ENCODE peak calls at places on chromosomes 16 and 17, in four cellular contexts. E is CD4-positive, alpha-beta memory T cell; A is ELF-1; S is kidney tubule cell. X is an unnamed sample.

GRCh38 chr17:17019891-17020456 is 22.3 kb upstream of the MPRIP start:
- DNase-seq in A (no peak), E (no peak), S (no peak), X (peak)

GRCh38 chr16:79463839-79464238 is 136.7 kb downstream of the MAF start:
- DNase-seq in S (no peak), A (no peak), E (no peak), X (no peak)

GRCh38 chr17:12790806-12791148 is 1.5 kb downstream of the ARHGAP44 start:
- DNase-seq in E (no peak), A (peak), S (peak), X (no peak)

GRCh38 chr17:75031972-75032895 is 14.5 kb downstream of the ATP5PD start:
- DNase-seq in A (no peak), S (peak), E (peak), X (peak)

GRCh38 chr17:82835122-82835521 is 4.7 kb downstream of the ZNF750 start:
- DNase-seq in E (no peak), A (no peak), S (no peak), X (peak)

GRCh38 chr16:67542464-67542863 is 13.8 kb downstream of the RIPOR1 start:
- DNase-seq in S (peak), E (peak), A (peak), X (no peak)

GRCh38 chr16:90019543-90020259 is 445 bp upstream of the DBNDD1 start:
- DNase-seq in E (peak), A (peak), S (peak), X (no peak)

GRCh38 chr16:54923055-54923473 is 7.6 kb upstream of the IRX5 start:
- DNase-seq in S (no peak), A (peak), E (no peak), X (no peak)

GRCh38 chr17:29586676-29587469 is 2.6 kb downstream of the GIT1 start:
- DNase-seq in A (no peak), S (peak), E (no peak), X (no peak)

GRCh38 chr17:9334536-9335446 is 240.8 kb downstream of the STX8 start:
- DNase-seq in E (no peak), A (no peak), S (peak), X (no peak)

GRCh38 chr17:28747046-28747691 is 3.4 kb downstream of the TRAF4 start:
- DNase-seq in S (peak), A (peak), E (no peak), X (peak)

GRCh38 chr16:78252757-78253156 is 153.3 kb downstream of the WWOX start:
- DNase-seq in A (no peak), E (no peak), S (no peak), X (no peak)

GRCh38 chr16:2926660-2927646 is 15.2 kb downstream of the FLYWCH1 start:
- DNase-seq in E (peak), A (peak), S (peak), X (peak)

GRCh38 chr16:12417051-12417818 is 386.5 kb downstream of the CPPED1 start:
- DNase-seq in S (no peak), A (no peak), E (no peak), X (no peak)

GRCh38 chr16:12688972-12689850 is 114.5 kb downstream of the CPPED1 start:
- DNase-seq in S (no peak), A (no peak), E (no peak), X (no peak)

GRCh38 chr17:7408863-7409262 is 1.2 kb downstream of the NLGN2 start:
- DNase-seq in E (no peak), A (no peak), S (no peak), X (no peak)

GRCh38 chr16:15487336-15488284 is 53.2 kb downstream of the BMERB1 start:
- DNase-seq in S (no peak), A (no peak), E (no peak), X (no peak)

GRCh38 chr16:30076276-30076791 is 540 bp downstream of the PPP4C start:
- DNase-seq in S (no peak), A (no peak), E (no peak), X (peak)

GRCh38 chr16:51067352-51067751 is 83.7 kb downstream of the SALL1 start:
- DNase-seq in A (no peak), E (no peak), S (no peak), X (no peak)

GRCh38 chr16:50671644-50672260 is 9.4 kb downstream of the SNX20 start:
- DNase-seq in S (peak), E (peak), A (peak), X (no peak)

GRCh38 chr17:4340914-4341615 is 25.4 kb downstream of the UBE2G1 start:
- DNase-seq in A (no peak), S (peak), E (no peak), X (no peak)

GRCh38 chr16:89700649-89701424 is 668 bp downstream of the SPATA2L start:
- DNase-seq in S (peak), E (peak), A (peak), X (no peak)

GRCh38 chr17:38403491-38403890 is 24.8 kb upstream of the ARHGAP23 start:
- DNase-seq in A (no peak), S (no peak), E (no peak), X (no peak)

GRCh38 chr16:7397901-7398300 is 65.3 kb downstream of the RBFOX1 start:
- DNase-seq in A (no peak), S (peak), E (no peak), X (no peak)

GRCh38 chr16:88464447-88465318 is 11.6 kb downstream of the ZFPM1 start:
- DNase-seq in E (no peak), A (no peak), S (no peak), X (no peak)

GRCh38 chr17:40962059-40962561 is 4.6 kb downstream of the KRT39 start:
- DNase-seq in S (no peak), A (no peak), E (no peak), X (no peak)

GRCh38 chr17:7081341-7082062 is 1.5 kb upstream of the CLEC10A start:
- DNase-seq in E (peak), A (no peak), S (no peak), X (peak)

GRCh38 chr16:84009282-84009681 is 33.3 kb downstream of the SLC38A8 start:
- DNase-seq in E (no peak), S (no peak), A (no peak), X (peak)

X was measured in Right ventricle myocardium superior.